ENCODE peak calls at places on chromosomes 1 and 21, in six cellular contexts. One of them, this sample, is unnamed.

GRCh38 chr1:154404984-154405761 is at the start of gene IL6R:
- DNase-seq in AG09309: peak; percentile 66
- DNase-seq in lower lobe of right lung: peak; percentile 96
- DNase-seq in body of pancreas: peak; percentile 93
- DNase-seq in spleen: peak; percentile 96
- DNase-seq in AG10803: peak; percentile 95
- DNase-seq in this sample: peak; percentile 97

GRCh38 chr1:165629848-165630628 is 996 bp upstream of the MGST3 start:
- DNase-seq in AG09309: no peak
- DNase-seq in lower lobe of right lung: no peak
- DNase-seq in body of pancreas: no peak
- DNase-seq in spleen: no peak
- DNase-seq in AG10803: no peak
- DNase-seq in this sample: no peak

GRCh38 chr1:151574575-151575529 is 34.7 kb downstream of the TUFT1 start:
- DNase-seq in AG09309: peak; percentile 51
- DNase-seq in lower lobe of right lung: no peak
- DNase-seq in body of pancreas: no peak
- DNase-seq in spleen: no peak
- DNase-seq in AG10803: peak; percentile 70
- DNase-seq in this sample: peak; percentile 55

GRCh38 chr1:167454304-167454928 is 63.9 kb downstream of the CD247 start:
- DNase-seq in AG09309: no peak
- DNase-seq in lower lobe of right lung: no peak
- DNase-seq in body of pancreas: no peak
- DNase-seq in spleen: no peak
- DNase-seq in AG10803: no peak
- DNase-seq in this sample: no peak

GRCh38 chr21:45558044-45558721 is 15.9 kb upstream of the SLC19A1 start:
- DNase-seq in AG09309: no peak
- DNase-seq in lower lobe of right lung: peak; percentile 36
- DNase-seq in body of pancreas: no peak
- DNase-seq in spleen: peak; percentile 78
- DNase-seq in AG10803: no peak
- DNase-seq in this sample: no peak

GRCh38 chr1:29960906-29961675 is 724.8 kb downstream of the PTPRU start:
- DNase-seq in AG09309: no peak
- DNase-seq in lower lobe of right lung: no peak
- DNase-seq in body of pancreas: no peak
- DNase-seq in spleen: no peak
- DNase-seq in AG10803: no peak
- DNase-seq in this sample: no peak

GRCh38 chr1:18410407-18410806 is 70.3 kb upstream of the KLHDC7A start:
- DNase-seq in AG09309: no peak
- DNase-seq in lower lobe of right lung: no peak
- DNase-seq in body of pancreas: no peak
- DNase-seq in spleen: no peak
- DNase-seq in AG10803: no peak
- DNase-seq in this sample: no peak

GRCh38 chr1:112706505-112707216 is at the start of gene RHOC:
- DNase-seq in AG09309: no peak
- DNase-seq in lower lobe of right lung: peak; percentile 82
- DNase-seq in body of pancreas: peak; percentile 68
- DNase-seq in spleen: peak; percentile 93
- DNase-seq in AG10803: peak; percentile 37
- DNase-seq in this sample: peak; percentile 87

GRCh38 chr1:36225298-36225899 is 1.2 kb downstream of the THRAP3 start:
- DNase-seq in AG09309: no peak
- DNase-seq in lower lobe of right lung: no peak
- DNase-seq in body of pancreas: no peak
- DNase-seq in spleen: no peak
- DNase-seq in AG10803: no peak
- DNase-seq in this sample: peak; percentile 36

GRCh38 chr1:4084896-4085295 is 184.8 kb upstream of the C1orf174 start:
- DNase-seq in AG09309: no peak
- DNase-seq in lower lobe of right lung: no peak
- DNase-seq in body of pancreas: no peak
- DNase-seq in spleen: peak; percentile 16
- DNase-seq in AG10803: no peak
- DNase-seq in this sample: no peak

GRCh38 chr1:201511925-201512539 is 5.1 kb upstream of the CSRP1 start:
- DNase-seq in AG09309: no peak
- DNase-seq in lower lobe of right lung: peak; percentile 83
- DNase-seq in body of pancreas: peak; percentile 62
- DNase-seq in spleen: peak; percentile 84
- DNase-seq in AG10803: no peak
- DNase-seq in this sample: no peak

GRCh38 chr1:78650114-78650513 is 483 bp downstream of the IFI44 start:
- DNase-seq in AG09309: no peak
- DNase-seq in lower lobe of right lung: no peak
- DNase-seq in body of pancreas: no peak
- DNase-seq in spleen: no peak
- DNase-seq in AG10803: peak; percentile 8
- DNase-seq in this sample: peak; percentile 13

GRCh38 chr1:78647238-78647637 is 2.4 kb upstream of the IFI44 start:
- DNase-seq in AG09309: no peak
- DNase-seq in lower lobe of right lung: no peak
- DNase-seq in body of pancreas: no peak
- DNase-seq in spleen: no peak
- DNase-seq in AG10803: no peak
- DNase-seq in this sample: no peak

GRCh38 chr1:78651247-78651646 is 1.6 kb downstream of the IFI44 start:
- DNase-seq in AG09309: no peak
- DNase-seq in lower lobe of right lung: no peak
- DNase-seq in body of pancreas: no peak
- DNase-seq in spleen: peak; percentile 77
- DNase-seq in AG10803: peak; percentile 62
- DNase-seq in this sample: no peak

GRCh38 chr1:78652019-78652560 is 2.5 kb downstream of the IFI44 start:
- DNase-seq in AG09309: no peak
- DNase-seq in lower lobe of right lung: no peak
- DNase-seq in body of pancreas: no peak
- DNase-seq in spleen: peak; percentile 69
- DNase-seq in AG10803: no peak
- DNase-seq in this sample: no peak

GRCh38 chr1:78649628-78650027 is at the start of gene IFI44:
- DNase-seq in AG09309: peak; percentile 45
- DNase-seq in lower lobe of right lung: peak; percentile 86
- DNase-seq in body of pancreas: peak; percentile 90
- DNase-seq in spleen: peak; percentile 85
- DNase-seq in AG10803: peak; percentile 78
- DNase-seq in this sample: peak; percentile 94
- H3K4me3 ChIP-seq in AG09309: no peak within 1 kb of the TSS
- H3K4me3 ChIP-seq in lower lobe of right lung: peak within 1 kb of the TSS; percentile 51
- H3K4me3 ChIP-seq in body of pancreas: peak within 1 kb of the TSS; percentile 4
- H3K4me3 ChIP-seq in spleen: peak within 1 kb of the TSS; percentile 49
- H3K4me3 ChIP-seq in AG10803: peak within 1 kb of the TSS; percentile 62
- H3K4me3 ChIP-seq in this sample: peak within 1 kb of the TSS; percentile 80

GRCh38 chr1:27403065-27403726 is 10.8 kb downstream of the GPR3 start:
- DNase-seq in AG09309: no peak
- DNase-seq in lower lobe of right lung: no peak
- DNase-seq in body of pancreas: peak; percentile 46
- DNase-seq in spleen: peak; percentile 89
- DNase-seq in AG10803: peak; percentile 72
- DNase-seq in this sample: peak; percentile 42
- H3K4me3 ChIP-seq in AG09309: no peak overlapping the region
- H3K4me3 ChIP-seq in lower lobe of right lung: no peak overlapping the region
- H3K4me3 ChIP-seq in body of pancreas: no peak overlapping the region
- H3K4me3 ChIP-seq in spleen: no peak overlapping the region
- H3K4me3 ChIP-seq in AG10803: peak overlapping the region; percentile 3
- H3K4me3 ChIP-seq in this sample: peak overlapping the region; percentile 40

GRCh38 chr1:218700666-218701065 is 355.5 kb downstream of the TGFB2 start:
- DNase-seq in AG09309: no peak
- DNase-seq in lower lobe of right lung: no peak
- DNase-seq in body of pancreas: no peak
- DNase-seq in spleen: no peak
- DNase-seq in AG10803: no peak
- DNase-seq in this sample: no peak

GRCh38 chr1:218698181-218698580 is 353.0 kb downstream of the TGFB2 start:
- DNase-seq in AG09309: no peak
- DNase-seq in lower lobe of right lung: no peak
- DNase-seq in body of pancreas: no peak
- DNase-seq in spleen: no peak
- DNase-seq in AG10803: no peak
- DNase-seq in this sample: no peak

GRCh38 chr1:218702808-218703207 is 357.7 kb downstream of the TGFB2 start:
- DNase-seq in AG09309: no peak
- DNase-seq in lower lobe of right lung: no peak
- DNase-seq in body of pancreas: no peak
- DNase-seq in spleen: no peak
- DNase-seq in AG10803: no peak
- DNase-seq in this sample: no peak

GRCh38 chr1:218701131-218701530 is 356.0 kb downstream of the TGFB2 start:
- DNase-seq in AG09309: no peak
- DNase-seq in lower lobe of right lung: no peak
- DNase-seq in body of pancreas: no peak
- DNase-seq in spleen: no peak
- DNase-seq in AG10803: no peak
- DNase-seq in this sample: no peak

DNA sequence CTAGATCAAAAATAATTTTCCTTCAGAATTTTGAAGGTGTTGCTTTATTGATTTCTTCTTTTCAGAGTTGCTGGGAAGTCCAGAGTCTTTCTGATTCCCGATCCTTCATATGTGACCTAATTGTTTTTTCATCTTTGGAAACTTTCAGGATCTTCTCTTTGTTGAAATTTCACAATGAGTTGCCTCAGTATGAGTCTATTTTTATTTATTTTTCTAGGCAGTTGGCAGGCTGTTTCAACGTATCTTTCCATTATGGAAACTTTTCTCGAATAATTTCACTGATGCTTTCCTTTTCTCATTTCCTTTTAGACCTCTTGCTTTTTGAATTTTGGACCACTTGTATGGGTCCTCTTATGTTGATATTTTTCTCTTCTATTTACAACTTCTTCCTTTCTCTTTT is 354.3 kb downstream of the TGFB2 start:
- DNase-seq in AG09309: no peak
- DNase-seq in lower lobe of right lung: no peak
- DNase-seq in body of pancreas: no peak
- DNase-seq in spleen: no peak
- DNase-seq in AG10803: no peak
- DNase-seq in this sample: peak; percentile 42
- H3K4me3 ChIP-seq in AG09309: no peak overlapping the region
- H3K4me3 ChIP-seq in lower lobe of right lung: no peak overlapping the region
- H3K4me3 ChIP-seq in body of pancreas: no peak overlapping the region
- H3K4me3 ChIP-seq in spleen: no peak overlapping the region
- H3K4me3 ChIP-seq in AG10803: no peak overlapping the region
- H3K4me3 ChIP-seq in this sample: no peak overlapping the region

GRCh38 chr21:43721225-43721605 is 2.3 kb downstream of the PDXK start:
- DNase-seq in AG09309: no peak
- DNase-seq in lower lobe of right lung: no peak
- DNase-seq in body of pancreas: peak; percentile 58
- DNase-seq in spleen: no peak
- DNase-seq in AG10803: peak; percentile 53
- DNase-seq in this sample: peak; percentile 33
- H3K4me3 ChIP-seq in AG09309: peak overlapping the region; percentile 88
- H3K4me3 ChIP-seq in lower lobe of right lung: peak overlapping the region; percentile 98
- H3K4me3 ChIP-seq in body of pancreas: no peak overlapping the region
- H3K4me3 ChIP-seq in spleen: no peak overlapping the region
- H3K4me3 ChIP-seq in AG10803: peak overlapping the region; percentile 94
- H3K4me3 ChIP-seq in this sample: peak overlapping the region; percentile 97

GRCh38 chr1:111624382-111624781 is 4.8 kb downstream of the RAP1A start:
- DNase-seq in AG09309: no peak
- DNase-seq in lower lobe of right lung: no peak
- DNase-seq in body of pancreas: no peak
- DNase-seq in spleen: no peak
- DNase-seq in AG10803: no peak
- DNase-seq in this sample: no peak
- H3K4me3 ChIP-seq in AG09309: no peak overlapping the region
- H3K4me3 ChIP-seq in lower lobe of right lung: no peak overlapping the region
- H3K4me3 ChIP-seq in body of pancreas: no peak overlapping the region
- H3K4me3 ChIP-seq in spleen: no peak overlapping the region
- H3K4me3 ChIP-seq in AG10803: no peak overlapping the region
- H3K4me3 ChIP-seq in this sample: no peak overlapping the region

DNA sequence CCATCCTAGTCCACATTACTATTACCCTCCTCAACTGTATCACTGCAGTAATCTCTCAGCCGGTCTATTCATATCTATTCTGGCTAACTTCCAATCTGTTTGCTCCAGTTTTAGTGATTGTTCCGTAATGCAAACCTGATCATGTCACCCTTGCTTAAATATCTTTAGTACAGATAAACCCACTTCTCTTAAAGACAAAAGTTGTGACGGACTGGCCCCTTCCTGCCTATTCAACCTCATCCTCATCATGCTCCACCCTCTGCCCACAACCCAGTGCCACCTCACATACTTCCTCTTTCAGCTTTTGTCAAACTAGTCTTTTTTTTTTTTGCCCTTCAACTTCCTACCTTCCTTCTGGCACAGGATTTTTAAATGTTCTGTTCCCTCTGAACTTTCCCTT is 2.8 kb upstream of the C1orf162 start:
- DNase-seq in AG09309: no peak
- DNase-seq in lower lobe of right lung: peak; percentile 80
- DNase-seq in body of pancreas: peak; percentile 76
- DNase-seq in spleen: peak; percentile 90
- DNase-seq in AG10803: no peak
- DNase-seq in this sample: no peak
- H3K4me3 ChIP-seq in AG09309: no peak overlapping the region
- H3K4me3 ChIP-seq in lower lobe of right lung: peak overlapping the region; percentile 5
- H3K4me3 ChIP-seq in body of pancreas: no peak overlapping the region
- H3K4me3 ChIP-seq in spleen: peak overlapping the region; percentile 2
- H3K4me3 ChIP-seq in AG10803: no peak overlapping the region
- H3K4me3 ChIP-seq in this sample: no peak overlapping the region

GRCh38 chr1:32361308-32361673 is 994 bp downstream of the FAM229A start:
- DNase-seq in AG09309: no peak
- DNase-seq in lower lobe of right lung: no peak
- DNase-seq in body of pancreas: no peak
- DNase-seq in spleen: no peak
- DNase-seq in AG10803: no peak
- DNase-seq in this sample: no peak

GRCh38 chr1:32363713-32364112 is 1.4 kb downstream of the TSSK3 start:
- DNase-seq in AG09309: no peak
- DNase-seq in lower lobe of right lung: no peak
- DNase-seq in body of pancreas: no peak
- DNase-seq in spleen: peak; percentile 61
- DNase-seq in AG10803: no peak
- DNase-seq in this sample: no peak

GRCh38 chr1:32362474-32363313 is at the start of the genes FAM229A and TSSK3:
- DNase-seq in AG09309: no peak
- DNase-seq in lower lobe of right lung: no peak
- DNase-seq in body of pancreas: no peak
- DNase-seq in spleen: peak; percentile 56
- DNase-seq in AG10803: no peak
- DNase-seq in this sample: no peak

GRCh38 chr1:32364836-32365235 is 2.5 kb downstream of the TSSK3 start:
- DNase-seq in AG09309: no peak
- DNase-seq in lower lobe of right lung: no peak
- DNase-seq in body of pancreas: no peak
- DNase-seq in spleen: peak; percentile 21
- DNase-seq in AG10803: no peak
- DNase-seq in this sample: no peak

GRCh38 chr1:32361674-32362473 is 411 bp downstream of the FAM229A start:
- DNase-seq in AG09309: no peak
- DNase-seq in lower lobe of right lung: peak; percentile 57
- DNase-seq in body of pancreas: peak; percentile 51
- DNase-seq in spleen: peak; percentile 83
- DNase-seq in AG10803: no peak
- DNase-seq in this sample: peak; percentile 60
- H3K4me3 ChIP-seq in AG09309: peak overlapping the region; percentile 33
- H3K4me3 ChIP-seq in lower lobe of right lung: peak overlapping the region; percentile 44
- H3K4me3 ChIP-seq in body of pancreas: no peak overlapping the region
- H3K4me3 ChIP-seq in spleen: peak overlapping the region; percentile 23
- H3K4me3 ChIP-seq in AG10803: peak overlapping the region; percentile 35
- H3K4me3 ChIP-seq in this sample: peak overlapping the region; percentile 56

This sample was measured in adipocyte.